ENCODE peak calls at places on chromosomes 5 and 9, in ten cellular contexts. A is dorsolateral prefrontal cortex, W is AG04450, F is sigmoid colon, C is tibial nerve, L is chondrocyte, N is adrenal gland, X is GM20000, S is GM13976, P is GM10248. Y is an unnamed sample.

GRCh38 chr9:113621309-113621791 is 157.8 kb downstream of the RGS3 start:
- DNase-seq in S (no peak), L (peak), A (no peak), F (peak), C (peak), X (no peak), P (no peak), W (peak), N (peak), Y (no peak)

GRCh38 chr5:119864286-119864685 is 234.9 kb downstream of the FAM170A start:
- DNase-seq in S (no peak), P (no peak), X (no peak), F (no peak), N (no peak), W (no peak), C (no peak), A (no peak), L (no peak), Y (no peak)

GRCh38 chr9:132144708-132145365 is 17.0 kb upstream of the NTNG2 start:
- DNase-seq in S (no peak), C (no peak), L (no peak), F (no peak), A (no peak), N (peak), X (no peak), W (peak), P (no peak), Y (peak)

GRCh38 chr5:159337291-159337974 is 7.1 kb upstream of the IL12B start:
- DNase-seq in L (no peak), A (no peak), X (no peak), S (no peak), F (no peak), P (no peak), C (no peak), W (no peak), N (no peak), Y (peak)

GRCh38 chr9:76699966-76700365 is 64.3 kb upstream of the PCA3 start:
- DNase-seq in L (no peak), X (no peak), S (no peak), N (no peak), F (no peak), A (no peak), W (peak), C (no peak), P (no peak), Y (no peak)

GRCh38 chr9:30197954-30198353 is 2186.5 kb upstream of the ACO1 start:
- DNase-seq in S (no peak), P (no peak), F (no peak), C (no peak), N (no peak), A (no peak), X (no peak), L (peak), W (no peak), Y (no peak)

GRCh38 chr5:128532776-128533175 is 5.3 kb downstream of the FBN2 start:
- DNase-seq in W (no peak), C (no peak), N (peak), F (no peak), S (no peak), X (no peak), L (no peak), P (no peak), A (no peak), Y (no peak)

GRCh38 chr9:114336157-114336556 is 6.5 kb downstream of the ORM2 start:
- DNase-seq in W (no peak), A (no peak), L (no peak), N (no peak), C (no peak), S (no peak), P (no peak), X (no peak), F (no peak), Y (no peak)

GRCh38 chr5:14313986-14314690 is 171.0 kb downstream of the TRIO start:
- DNase-seq in S (no peak), L (no peak), X (no peak), N (no peak), C (no peak), F (no peak), A (no peak), W (no peak), P (no peak), Y (no peak)

GRCh38 chr9:94872921-94873511 is 146.5 kb downstream of the AOPEP start:
- DNase-seq in P (no peak), S (no peak), L (no peak), C (no peak), X (no peak), N (no peak), A (no peak), W (no peak), F (no peak), Y (no peak)

GRCh38 chr9:81737871-81738507 is 48.6 kb upstream of the TLE1 start:
- DNase-seq in X (no peak), S (no peak), P (no peak), F (no peak), L (no peak), C (no peak), W (peak), N (peak), A (no peak), Y (no peak)

GRCh38 chr5:142357469-142358090 is 32.8 kb upstream of the SPRY4 start:
- DNase-seq in P (no peak), S (peak), W (no peak), F (peak), X (no peak), N (no peak), L (no peak), C (peak), A (no peak), Y (no peak)

GRCh38 chr9:119986205-119986604 is 593.8 kb downstream of the CDK5RAP2 start:
- DNase-seq in L (no peak), N (no peak), F (no peak), P (no peak), X (no peak), S (no peak), W (no peak), A (no peak), C (no peak), Y (no peak)

GRCh38 chr9:3879731-3880493 is 354.1 kb upstream of the RFX3 start:
- DNase-seq in A (no peak), L (no peak), P (no peak), S (no peak), F (no peak), X (no peak), N (no peak), C (no peak), W (no peak), Y (no peak)

GRCh38 chr9:127904518-127904887 is 5.1 kb upstream of the ST6GALNAC6 start:
- DNase-seq in L (no peak), A (no peak), F (peak), C (no peak), X (no peak), N (no peak), W (no peak), S (peak), P (no peak), Y (no peak)

GRCh38 chr5:142587354-142587965 is 98.4 kb downstream of the FGF1 start:
- DNase-seq in C (peak), A (no peak), S (peak), L (no peak), P (peak), W (peak), N (no peak), F (no peak), X (peak), Y (peak)

GRCh38 chr9:112838342-112838741 is 52.3 kb downstream of the SLC46A2 start:
- DNase-seq in L (no peak), N (no peak), S (no peak), P (no peak), F (no peak), A (no peak), X (no peak), W (no peak), C (no peak), Y (no peak)

GRCh38 chr9:35367451-35367850 is 122.5 kb upstream of the RUSC2 start:
- DNase-seq in S (no peak), F (no peak), L (no peak), N (peak), C (no peak), A (no peak), W (peak), P (no peak), X (no peak), Y (no peak)

GRCh38 chr9:137534256-137535119 is 15.7 kb downstream of the PNPLA7 start:
- DNase-seq in C (peak), X (peak), P (peak), W (no peak), S (peak), F (no peak), N (peak), A (no peak), L (no peak), Y (peak)

GRCh38 chr5:7886849-7887460 is 18.0 kb downstream of the MTRR start:
- DNase-seq in W (no peak), X (no peak), P (peak), L (no peak), C (no peak), N (no peak), F (no peak), S (peak), A (no peak), Y (no peak)

GRCh38 chr9:121439711-121440110 is 59.9 kb downstream of the GGTA1 start:
- DNase-seq in C (no peak), X (no peak), S (no peak), P (no peak), A (no peak), F (no peak), W (no peak), L (no peak), N (no peak), Y (no peak)

GRCh38 chr5:57032151-57032551 is 80.2 kb upstream of the MIER3 start:
- DNase-seq in A (no peak), C (no peak), F (no peak), S (no peak), L (no peak), P (no peak), X (no peak), N (peak), W (no peak), Y (no peak)

GRCh38 chr5:53667621-53668020 is 107.2 kb downstream of the NDUFS4 start:
- DNase-seq in P (no peak), A (no peak), C (no peak), F (no peak), W (no peak), N (no peak), X (no peak), S (no peak), L (no peak), Y (no peak)

GRCh38 chr9:96048116-96048953 is 172.8 kb downstream of the ERCC6L2 start:
- DNase-seq in X (no peak), N (no peak), A (no peak), W (no peak), F (no peak), S (no peak), L (no peak), P (no peak), C (peak), Y (peak)

GRCh38 chr5:127492854-127493738 is 24.3 kb upstream of the PRRC1 start:
- DNase-seq in S (peak), A (no peak), X (peak), F (no peak), W (no peak), L (no peak), N (no peak), C (no peak), P (peak), Y (no peak)

GRCh38 chr5:68245325-68245724 is 29.8 kb downstream of the PIK3R1 start:
- DNase-seq in X (no peak), W (no peak), L (no peak), N (no peak), F (no peak), A (no peak), C (no peak), S (no peak), P (no peak), Y (no peak)

GRCh38 chr9:5820425-5820824 is 12.5 kb downstream of the ERMP1 start:
- DNase-seq in A (no peak), C (no peak), S (peak), W (no peak), N (no peak), X (no peak), F (no peak), L (no peak), P (no peak), Y (no peak)

GRCh38 chr9:76876098-76876497 is 29.8 kb downstream of the PRUNE2 start:
- DNase-seq in S (no peak), A (no peak), X (no peak), C (no peak), F (no peak), N (no peak), L (no peak), W (no peak), P (no peak), Y (no peak)

GRCh38 chr9:120715331-120715924 is 1.2 kb upstream of the MEGF9 start:
- DNase-seq in F (peak), X (no peak), L (no peak), N (peak), P (no peak), A (peak), W (no peak), S (no peak), C (peak), Y (peak)

GRCh38 chr9:101465330-101465915 is 29.8 kb upstream of the ALDOB start:
- DNase-seq in S (no peak), F (no peak), C (peak), A (no peak), X (no peak), L (no peak), P (no peak), W (no peak), N (peak), Y (peak)

GRCh38 chr5:124599048-124599973 is 147.1 kb downstream of the ZNF608 start:
- DNase-seq in A (no peak), L (no peak), C (no peak), X (no peak), W (no peak), N (no peak), S (peak), F (no peak), P (no peak), Y (no peak)

GRCh38 chr5:179833056-179833708 is 12.5 kb downstream of the SQSTM1 start:
- DNase-seq in F (no peak), A (no peak), N (no peak), W (no peak), S (no peak), X (no peak), P (no peak), C (no peak), L (no peak), Y (no peak)

GRCh38 chr5:2008851-2009629 is 126.3 kb upstream of the IRX4 start:
- DNase-seq in W (no peak), X (no peak), C (no peak), S (no peak), F (no peak), A (no peak), N (no peak), L (no peak), P (no peak), Y (no peak)

GRCh38 chr5:61599370-61600140 is 267.5 kb downstream of the ZSWIM6 start:
- DNase-seq in P (no peak), W (no peak), L (no peak), X (no peak), S (no peak), C (no peak), F (no peak), A (no peak), N (peak), Y (no peak)

GRCh38 chr9:125950880-125951471 is 203.8 kb downstream of the PBX3 start:
- DNase-seq in L (no peak), P (no peak), W (no peak), X (no peak), F (no peak), A (no peak), N (no peak), S (no peak), C (no peak), Y (no peak)

GRCh38 chr9:100066539-100066938 is 32.3 kb downstream of the ERP44 start:
- DNase-seq in N (peak), F (no peak), P (peak), L (no peak), S (peak), A (no peak), C (peak), X (peak), W (no peak), Y (no peak)

GRCh38 chr9:27460225-27461023 is 63.7 kb upstream of the IFNK start:
- DNase-seq in X (peak), S (peak), A (no peak), N (peak), W (no peak), C (peak), L (no peak), P (peak), F (no peak), Y (no peak)

GRCh38 chr5:138739938-138740337 is 13.3 kb upstream of the CTNNA1 start:
- DNase-seq in N (no peak), X (no peak), F (no peak), S (no peak), A (no peak), W (no peak), P (no peak), C (no peak), L (no peak), Y (no peak)

GRCh38 chr5:72523960-72524582 is 16.9 kb upstream of the ZNF366 start:
- DNase-seq in W (peak), C (peak), S (peak), L (no peak), P (peak), X (peak), A (no peak), F (no peak), N (no peak), Y (no peak)

GRCh38 chr5:154778534-154778933 is 23.4 kb downstream of the LARP1 start:
- DNase-seq in X (no peak), W (no peak), S (no peak), P (no peak), C (no peak), A (no peak), L (no peak), F (no peak), N (no peak), Y (no peak)

GRCh38 chr9:130039504-130040147 is 3.4 kb downstream of the FNBP1 start:
- DNase-seq in W (no peak), F (no peak), C (no peak), A (no peak), N (no peak), L (no peak), S (no peak), P (peak), X (peak), Y (peak)
- TF ChIP-seq CTCF in W (no peak), F (peak), C (no peak), A (peak), N (no peak), L (peak), S (no peak), P (no peak), X (no peak), Y (no peak)

GRCh38 chr5:130077007-130077406 is 172.7 kb downstream of the CHSY3 start:
- DNase-seq in W (no peak), C (no peak), P (no peak), N (no peak), F (no peak), X (no peak), L (no peak), S (no peak), A (no peak), Y (no peak)
- TF ChIP-seq CTCF in W (peak), C (no peak), P (no peak), N (no peak), F (no peak), X (no peak), L (peak), S (no peak), A (no peak), Y (no peak)

GRCh38 chr5:110045153-110045552 is 355.4 kb downstream of the MAN2A1 start:
- DNase-seq in P (no peak), N (no peak), A (no peak), W (no peak), L (no peak), S (no peak), F (no peak), C (no peak), X (no peak), Y (no peak)
- TF ChIP-seq CTCF in P (no peak), N (no peak), A (no peak), W (no peak), L (peak), S (no peak), F (no peak), C (no peak), X (no peak), Y (no peak)

GRCh38 chr5:69491838-69492390 is 676 bp upstream of the OCLN start:
- DNase-seq in L (no peak), S (no peak), W (no peak), P (no peak), A (no peak), C (no peak), X (no peak), F (no peak), N (no peak), Y (no peak)
- TF ChIP-seq CTCF in L (peak), S (no peak), W (no peak), P (no peak), A (no peak), C (no peak), X (no peak), F (no peak), N (no peak), Y (no peak)

DNA sequence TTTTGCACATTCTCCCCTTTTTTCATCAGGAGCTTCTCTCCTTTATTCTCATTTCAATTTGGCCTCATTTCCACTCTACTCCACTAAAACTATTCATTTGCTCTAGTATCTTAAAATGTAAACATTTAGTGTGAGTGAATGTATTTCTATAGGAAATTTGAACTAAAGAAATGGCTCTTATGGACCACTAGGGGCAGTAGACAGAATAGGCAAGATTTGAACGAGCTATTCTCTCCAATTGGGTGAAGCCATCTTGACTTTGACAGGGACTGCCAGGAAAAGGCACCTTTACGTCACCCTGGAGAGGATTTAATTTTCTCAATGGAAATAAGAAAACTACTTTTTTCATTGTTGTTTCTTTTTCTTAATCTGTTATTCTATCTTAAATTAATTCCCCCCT is 666.3 kb downstream of the DNAH5 start:
- DNase-seq in F (no peak), S (no peak), C (no peak), W (no peak), P (no peak), A (no peak), N (no peak), X (no peak), L (no peak), Y (no peak)
- TF ChIP-seq CTCF in F (no peak), S (no peak), C (no peak), W (peak), P (peak), A (no peak), N (no peak), X (no peak), L (peak), Y (no peak)

DNA sequence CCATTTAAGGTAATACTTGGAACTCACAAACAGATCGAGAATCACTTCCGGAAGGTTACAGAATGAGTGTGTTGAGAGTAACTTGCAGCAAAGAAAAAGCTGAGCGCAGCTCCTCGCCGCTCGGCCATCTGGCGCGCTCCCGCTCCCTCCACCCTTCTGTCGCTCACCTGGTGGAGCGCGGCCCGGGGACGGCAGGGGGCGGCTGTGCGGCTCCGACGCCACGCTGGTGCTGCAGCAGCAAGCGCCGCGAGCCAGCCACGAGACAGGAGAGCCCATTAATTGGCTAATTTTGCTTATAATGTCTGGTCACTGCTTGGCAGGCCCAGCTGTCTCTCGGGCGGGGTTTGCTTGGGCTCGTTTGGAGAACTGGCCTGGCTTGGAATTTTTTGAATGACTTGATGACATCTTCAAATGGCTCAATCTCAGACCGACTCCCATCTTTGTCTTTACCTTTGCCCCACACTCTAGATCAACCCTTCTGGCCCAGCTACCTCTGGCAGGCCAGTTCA is 601.8 kb downstream of the CCDC171 start:
- DNase-seq in F (no peak), P (peak), A (no peak), N (no peak), S (peak), W (no peak), C (no peak), X (no peak), L (no peak), Y (peak)
- TF ChIP-seq CTCF in F (peak), P (no peak), A (no peak), N (no peak), S (no peak), W (no peak), C (no peak), X (no peak), L (peak), Y (peak)

Y was measured in activated CD8-positive, alpha-beta T cell treated with anti-CD3 and anti-CD28 coated beads for 36 hours.